ENCODE peak calls at places on chromosomes 13 and 19, in six cellular contexts. One of them, this sample, is unnamed.

GRCh38 chr13:95378603-95379002 is 77.4 kb upstream of the ABCC4 start:
- DNase-seq in K562: no peak
- DNase-seq in HepG2: no peak
- DNase-seq in H1: no peak
- DNase-seq in HCT116: no peak
- DNase-seq in SK-N-SH: no peak
- DNase-seq in this sample: no peak

GRCh38 chr13:50214514-50214913 is 199.3 kb downstream of the KCNRG start:
- DNase-seq in K562: no peak
- DNase-seq in HepG2: no peak
- DNase-seq in H1: no peak
- DNase-seq in HCT116: no peak
- DNase-seq in SK-N-SH: no peak
- DNase-seq in this sample: no peak

GRCh38 chr19:52351512-52351911 is 15.5 kb downstream of the ZNF610 start:
- DNase-seq in K562: peak; percentile 18
- DNase-seq in HepG2: no peak
- DNase-seq in H1: no peak
- DNase-seq in HCT116: no peak
- DNase-seq in SK-N-SH: peak; percentile 34
- DNase-seq in this sample: peak; percentile 17

GRCh38 chr19:54345938-54346386 is 7.0 kb upstream of the LILRA4 start:
- DNase-seq in K562: no peak
- DNase-seq in HepG2: no peak
- DNase-seq in H1: no peak
- DNase-seq in HCT116: no peak
- DNase-seq in SK-N-SH: no peak
- DNase-seq in this sample: no peak

GRCh38 chr13:48977973-48978372 is 2.3 kb downstream of the FNDC3A start:
- DNase-seq in K562: no peak
- DNase-seq in HepG2: no peak
- DNase-seq in H1: no peak
- DNase-seq in HCT116: no peak
- DNase-seq in SK-N-SH: no peak
- DNase-seq in this sample: no peak

GRCh38 chr19:18772620-18773587 is 18.2 kb downstream of the COMP start:
- DNase-seq in K562: no peak
- DNase-seq in HepG2: no peak
- DNase-seq in H1: no peak
- DNase-seq in HCT116: no peak
- DNase-seq in SK-N-SH: no peak
- DNase-seq in this sample: peak; percentile 60

GRCh38 chr19:15195987-15196682 is 4.7 kb downstream of the NOTCH3 start:
- DNase-seq in K562: no peak
- DNase-seq in HepG2: no peak
- DNase-seq in H1: no peak
- DNase-seq in HCT116: peak; percentile 73
- DNase-seq in SK-N-SH: no peak
- DNase-seq in this sample: peak; percentile 96

GRCh38 chr13:105702441-105702840 is 833.0 kb downstream of the EFNB2 start:
- DNase-seq in K562: no peak
- DNase-seq in HepG2: no peak
- DNase-seq in H1: no peak
- DNase-seq in HCT116: no peak
- DNase-seq in SK-N-SH: no peak
- DNase-seq in this sample: no peak

GRCh38 chr19:51688665-51689571 is 4.2 kb upstream of the SPACA6 start:
- DNase-seq in K562: peak; percentile 87
- DNase-seq in HepG2: peak; percentile 61
- DNase-seq in H1: no peak
- DNase-seq in HCT116: peak; percentile 73
- DNase-seq in SK-N-SH: peak; percentile 90
- DNase-seq in this sample: peak; percentile 61

GRCh38 chr13:97695684-97696083 is 257.8 kb upstream of the IPO5 start:
- DNase-seq in K562: no peak
- DNase-seq in HepG2: no peak
- DNase-seq in H1: no peak
- DNase-seq in HCT116: no peak
- DNase-seq in SK-N-SH: no peak
- DNase-seq in this sample: no peak

GRCh38 chr19:30567535-30568232 is 195.5 kb downstream of the ZNF536 start:
- DNase-seq in K562: no peak
- DNase-seq in HepG2: no peak
- DNase-seq in H1: no peak
- DNase-seq in HCT116: no peak
- DNase-seq in SK-N-SH: peak; percentile 77
- DNase-seq in this sample: no peak

GRCh38 chr19:33731886-33732285 is 64.8 kb upstream of the KCTD15 start:
- DNase-seq in K562: no peak
- DNase-seq in HepG2: no peak
- DNase-seq in H1: no peak
- DNase-seq in HCT116: no peak
- DNase-seq in SK-N-SH: no peak
- DNase-seq in this sample: no peak

GRCh38 chr19:2273356-2274184 is 8.4 kb downstream of the PEAK3 start:
- DNase-seq in K562: peak; percentile 92
- DNase-seq in HepG2: peak; percentile 64
- DNase-seq in H1: peak; percentile 73
- DNase-seq in HCT116: peak; percentile 59
- DNase-seq in SK-N-SH: peak; percentile 95
- DNase-seq in this sample: peak; percentile 70

GRCh38 chr19:14368011-14368513 is 13.2 kb upstream of the ADGRE5 start:
- DNase-seq in K562: no peak
- DNase-seq in HepG2: no peak
- DNase-seq in H1: no peak
- DNase-seq in HCT116: no peak
- DNase-seq in SK-N-SH: no peak
- DNase-seq in this sample: no peak

GRCh38 chr19:14519860-14520407 is 1.7 kb upstream of the DNAJB1 start:
- DNase-seq in K562: no peak
- DNase-seq in HepG2: peak; percentile 99
- DNase-seq in H1: no peak
- DNase-seq in HCT116: peak; percentile 96
- DNase-seq in SK-N-SH: no peak
- DNase-seq in this sample: no peak

GRCh38 chr19:30877591-30878230 is 471.5 kb downstream of the TSHZ3 start:
- DNase-seq in K562: no peak
- DNase-seq in HepG2: no peak
- DNase-seq in H1: no peak
- DNase-seq in HCT116: no peak
- DNase-seq in SK-N-SH: no peak
- DNase-seq in this sample: no peak

GRCh38 chr19:6536138-6536671 is 5.4 kb downstream of the TNFSF9 start:
- DNase-seq in K562: peak; percentile 84
- DNase-seq in HepG2: peak; percentile 71
- DNase-seq in H1: no peak
- DNase-seq in HCT116: peak; percentile 91
- DNase-seq in SK-N-SH: peak; percentile 88
- DNase-seq in this sample: peak; percentile 76

GRCh38 chr13:109271991-109272454 is 514.4 kb downstream of the IRS2 start:
- DNase-seq in K562: peak; percentile 2
- DNase-seq in HepG2: no peak
- DNase-seq in H1: no peak
- DNase-seq in HCT116: peak; percentile 65
- DNase-seq in SK-N-SH: no peak
- DNase-seq in this sample: no peak

GRCh38 chr13:80276371-80277289 is 64.3 kb downstream of the SPRY2 start:
- DNase-seq in K562: no peak
- DNase-seq in HepG2: peak; percentile 15
- DNase-seq in H1: peak; percentile 17
- DNase-seq in HCT116: no peak
- DNase-seq in SK-N-SH: no peak
- DNase-seq in this sample: no peak

GRCh38 chr13:85417807-85418206 is 381.4 kb downstream of the SLITRK6 start:
- DNase-seq in K562: no peak
- DNase-seq in HepG2: no peak
- DNase-seq in H1: no peak
- DNase-seq in HCT116: no peak
- DNase-seq in SK-N-SH: no peak
- DNase-seq in this sample: no peak

DNA sequence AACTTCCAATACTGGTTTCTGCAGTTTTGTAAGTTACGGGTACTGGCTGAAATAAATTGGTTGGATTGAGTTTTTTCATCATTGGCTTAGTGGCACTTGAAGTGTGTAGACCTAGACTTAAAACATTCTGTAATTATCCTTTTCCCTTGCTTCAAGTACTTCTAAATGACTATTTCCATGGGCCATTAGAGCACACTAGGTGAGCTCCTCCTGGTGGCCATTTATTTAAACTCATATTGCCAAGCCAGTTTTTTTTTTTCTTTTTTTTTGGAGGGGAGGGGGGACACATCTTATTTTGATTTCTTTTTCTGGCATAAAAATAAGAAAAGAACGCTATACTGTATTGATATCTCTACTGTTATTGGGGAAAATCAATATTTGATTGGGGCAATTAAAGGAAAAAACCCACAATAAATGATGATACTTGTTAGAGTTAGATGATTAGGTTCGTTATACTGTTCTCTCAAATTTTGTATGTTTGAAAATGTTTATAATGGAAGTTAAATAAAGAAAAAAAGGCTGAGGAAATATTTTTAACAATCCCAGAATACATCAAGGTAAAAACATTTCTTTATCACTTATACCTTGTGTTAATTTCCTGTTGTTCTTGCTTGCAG is 82.9 kb downstream of the PDS5B start:
- DNase-seq in K562: peak; percentile 51
- DNase-seq in HepG2: peak; percentile 53
- DNase-seq in H1: no peak
- DNase-seq in HCT116: peak; percentile 28
- DNase-seq in SK-N-SH: peak; percentile 36
- DNase-seq in this sample: peak; percentile 45
- TF ChIP-seq JUND in K562: no peak
- TF ChIP-seq JUND in HepG2: no peak
- TF ChIP-seq JUND in H1: no peak
- TF ChIP-seq JUND in HCT116: no peak
- TF ChIP-seq JUND in SK-N-SH: no peak
- TF ChIP-seq JUND in this sample: no peak

DNA sequence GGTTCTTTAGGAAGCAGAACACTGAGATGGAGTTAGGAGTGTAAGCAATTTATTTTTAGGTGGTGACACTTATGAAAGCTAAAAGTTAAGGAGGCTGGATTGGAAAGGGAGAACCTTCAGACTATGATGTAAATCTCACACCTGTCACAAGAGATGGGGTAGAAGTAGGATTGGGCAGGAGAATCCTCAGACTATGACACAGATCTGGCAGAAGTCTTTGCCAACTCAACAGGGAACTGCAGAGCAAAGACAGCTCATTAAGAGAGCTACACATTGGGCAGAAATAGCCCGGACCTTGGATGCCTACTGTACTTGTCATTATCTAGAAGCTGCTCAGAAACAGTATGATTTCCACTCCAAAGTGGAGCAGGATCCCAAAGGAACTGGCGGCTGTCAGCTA is 134.4 kb downstream of the DNAJC15 start:
- DNase-seq in K562: no peak
- DNase-seq in HepG2: no peak
- DNase-seq in H1: no peak
- DNase-seq in HCT116: no peak
- DNase-seq in SK-N-SH: no peak
- DNase-seq in this sample: no peak
- TF ChIP-seq JUND in K562: no peak
- TF ChIP-seq JUND in HepG2: no peak
- TF ChIP-seq JUND in H1: no peak
- TF ChIP-seq JUND in HCT116: no peak
- TF ChIP-seq JUND in SK-N-SH: no peak
- TF ChIP-seq JUND in this sample: no peak

DNA sequence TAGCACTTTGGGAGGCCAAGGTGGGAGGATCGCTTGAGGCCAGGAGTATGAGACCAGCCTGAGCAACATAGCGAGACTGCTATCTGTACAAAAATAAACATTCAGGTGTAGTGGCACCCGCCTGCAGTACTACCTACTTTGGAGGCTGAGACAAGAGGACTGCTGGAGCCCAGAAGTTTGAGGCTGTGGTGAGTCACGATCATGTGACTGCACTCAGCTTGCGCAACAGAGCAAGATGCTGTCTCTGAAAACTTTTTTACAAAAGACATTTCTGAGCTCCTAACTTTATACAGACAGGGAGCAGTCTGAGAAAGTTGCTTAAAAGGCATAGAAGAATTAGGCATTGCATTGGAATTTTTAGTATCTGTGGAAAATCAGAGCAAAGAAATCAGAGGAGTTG is 10.4 kb upstream of the TBC1D4 start:
- DNase-seq in K562: no peak
- DNase-seq in HepG2: no peak
- DNase-seq in H1: no peak
- DNase-seq in HCT116: no peak
- DNase-seq in SK-N-SH: no peak
- DNase-seq in this sample: no peak
- TF ChIP-seq JUND in K562: peak; percentile 56
- TF ChIP-seq JUND in HepG2: no peak
- TF ChIP-seq JUND in H1: no peak
- TF ChIP-seq JUND in HCT116: no peak
- TF ChIP-seq JUND in SK-N-SH: no peak
- TF ChIP-seq JUND in this sample: no peak

DNA sequence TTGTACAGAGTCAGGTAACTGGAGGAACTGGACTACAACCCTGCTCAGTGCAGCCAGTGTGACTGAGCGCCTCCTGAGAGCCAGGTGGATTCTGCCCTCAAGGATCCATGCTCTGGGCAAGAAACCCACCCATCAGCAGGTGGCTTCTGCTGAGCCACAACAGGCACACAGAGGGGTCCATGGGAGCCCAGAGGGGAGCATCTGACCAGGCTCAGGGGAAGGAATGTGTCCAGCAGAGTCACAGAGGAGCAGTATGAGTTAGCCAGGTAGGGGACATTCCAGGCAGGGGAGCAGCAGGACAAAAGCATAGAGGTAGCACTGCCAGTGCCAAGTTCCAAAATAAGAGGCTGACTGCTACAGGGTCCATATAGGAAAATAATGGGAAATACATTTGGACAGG is 19.9 kb downstream of the DHRS12 start:
- DNase-seq in K562: no peak
- DNase-seq in HepG2: no peak
- DNase-seq in H1: no peak
- DNase-seq in HCT116: no peak
- DNase-seq in SK-N-SH: no peak
- DNase-seq in this sample: no peak
- TF ChIP-seq JUND in K562: no peak
- TF ChIP-seq JUND in HepG2: no peak
- TF ChIP-seq JUND in H1: no peak
- TF ChIP-seq JUND in HCT116: no peak
- TF ChIP-seq JUND in SK-N-SH: no peak
- TF ChIP-seq JUND in this sample: no peak

GRCh38 chr13:83352391-83352790 is 529.9 kb downstream of the SLITRK1 start:
- DNase-seq in K562: no peak
- DNase-seq in HepG2: no peak
- DNase-seq in H1: no peak
- DNase-seq in HCT116: no peak
- DNase-seq in SK-N-SH: no peak
- DNase-seq in this sample: no peak

GRCh38 chr13:83355042-83355441 is 527.2 kb downstream of the SLITRK1 start:
- DNase-seq in K562: no peak
- DNase-seq in HepG2: no peak
- DNase-seq in H1: no peak
- DNase-seq in HCT116: no peak
- DNase-seq in SK-N-SH: no peak
- DNase-seq in this sample: no peak

DNA sequence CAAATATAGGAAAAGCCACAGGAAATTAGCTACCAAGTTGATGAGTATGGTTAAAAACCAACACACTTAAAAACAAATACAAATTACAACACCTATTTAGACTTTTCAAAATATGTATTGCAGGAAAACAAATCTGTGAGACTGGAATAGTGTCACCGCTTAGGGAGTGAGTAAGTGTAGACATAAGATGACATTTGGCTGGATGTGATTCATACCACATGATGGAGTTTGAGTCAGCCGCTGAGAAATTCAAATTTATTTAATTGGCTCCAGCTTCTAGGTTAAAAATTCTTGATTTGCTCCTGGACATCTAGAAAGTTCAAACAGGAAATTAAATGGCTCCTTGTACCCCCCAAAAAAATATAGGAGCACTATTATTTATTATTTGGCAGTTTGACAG is 531.7 kb downstream of the SLITRK1 start:
- DNase-seq in K562: no peak
- DNase-seq in HepG2: no peak
- DNase-seq in H1: no peak
- DNase-seq in HCT116: no peak
- DNase-seq in SK-N-SH: no peak
- DNase-seq in this sample: no peak
- TF ChIP-seq JUND in K562: no peak
- TF ChIP-seq JUND in HepG2: no peak
- TF ChIP-seq JUND in H1: no peak
- TF ChIP-seq JUND in HCT116: no peak
- TF ChIP-seq JUND in SK-N-SH: no peak
- TF ChIP-seq JUND in this sample: no peak